ENCODE peak calls at places on chromosomes 12 and 14, in seven cellular contexts. X is pancreas; Z is heart left ventricle; I is tibial nerve; E is body of pancreas; D is transverse colon; H is CD8-positive, alpha-beta T cell. Y is an unnamed sample. For H3K27me3 and H3K4me1, the result is how much of the 10 kb centered on the place peaks cover.

GRCh38 chr12:96487214-96487613 is 2.2 kb upstream of the CFAP54 start:
- DNase-seq in X (no peak), H (no peak), Z (no peak), I (no peak), E (no peak), D (no peak), Y (no peak)

GRCh38 chr12:6613776-6614512 is 6.8 kb upstream of the CHD4 start:
- DNase-seq in I (peak), Z (peak), E (peak), D (peak), H (no peak), X (peak), Y (peak)

GRCh38 chr14:75926431-75926830 is 55.4 kb downstream of the TGFB3 start:
- DNase-seq in D (no peak), X (no peak), I (no peak), E (no peak), H (no peak), Z (no peak), Y (no peak)

GRCh38 chr12:4172999-4173398 is 100.6 kb upstream of the CCND2 start:
- DNase-seq in H (no peak), E (no peak), X (no peak), D (no peak), I (no peak), Z (no peak), Y (no peak)

GRCh38 chr12:6363330-6364036 is 11.9 kb downstream of the SCNN1A start:
- DNase-seq in D (peak), X (peak), I (peak), Z (peak), E (peak), H (peak), Y (peak)

GRCh38 chr12:14396071-14396470 is 30.6 kb downstream of the ATF7IP start:
- DNase-seq in I (no peak), X (no peak), Z (no peak), E (no peak), D (no peak), H (no peak), Y (no peak)

GRCh38 chr14:49933128-49933527 is 40.2 kb downstream of the ARF6 start:
- DNase-seq in I (no peak), X (no peak), H (no peak), E (no peak), Z (no peak), D (no peak), Y (no peak)

GRCh38 chr14:72554994-72555608 is 338.8 kb downstream of the DPF3 start:
- DNase-seq in H (no peak), E (no peak), I (no peak), X (no peak), Z (no peak), D (no peak), Y (no peak)

GRCh38 chr12:121697093-121697698 is 15.4 kb upstream of the TMEM120B start:
- DNase-seq in I (no peak), D (no peak), X (no peak), Z (no peak), E (peak), H (no peak), Y (no peak)

GRCh38 chr14:99800781-99801180 is 7.6 kb downstream of the EML1 start:
- DNase-seq in E (no peak), X (no peak), D (no peak), H (no peak), I (no peak), Z (no peak), Y (no peak)

GRCh38 chr12:13982010-13982409 is 608 bp upstream of the GRIN2B start:
- DNase-seq in I (no peak), H (no peak), X (no peak), Z (no peak), E (no peak), D (peak), Y (no peak)

GRCh38 chr12:32053881-32054624 is 52.6 kb upstream of the BICD1 start:
- DNase-seq in D (no peak), Z (no peak), E (no peak), X (no peak), I (no peak), H (no peak), Y (no peak)

GRCh38 chr14:55133416-55133815 is 4.4 kb downstream of the LGALS3 start:
- DNase-seq in I (no peak), Z (no peak), X (no peak), H (no peak), D (no peak), E (no peak), Y (no peak)

GRCh38 chr12:121781751-121782615 is 11.5 kb downstream of the RHOF start:
- DNase-seq in E (no peak), D (no peak), I (no peak), Z (no peak), X (no peak), H (no peak), Y (no peak)

GRCh38 chr14:52793061-52793460 is 1.7 kb upstream of the GNPNAT1 start:
- DNase-seq in H (no peak), Z (no peak), E (no peak), X (no peak), I (no peak), D (no peak), Y (no peak)

GRCh38 chr12:113299619-113300237 is 35.2 kb downstream of the SLC8B1 start:
- DNase-seq in E (peak), X (peak), D (peak), I (no peak), Z (peak), H (no peak), Y (no peak)

GRCh38 chr12:48993787-48994186 is 5.4 kb downstream of the DDN start:
- DNase-seq in D (no peak), E (no peak), I (no peak), Z (no peak), X (no peak), H (no peak), Y (no peak)

GRCh38 chr12:48995061-48995879 is 3.9 kb downstream of the DDN start:
- DNase-seq in Z (peak), H (no peak), X (peak), I (peak), D (peak), E (peak), Y (no peak)

GRCh38 chr12:48994224-48995060 is 4.7 kb downstream of the DDN start:
- DNase-seq in E (no peak), X (no peak), I (no peak), D (no peak), Z (no peak), H (no peak), Y (no peak)

GRCh38 chr12:48988030-48988649 is 10.0 kb downstream of the WNT1 start:
- DNase-seq in D (peak), H (no peak), I (peak), Z (no peak), E (peak), X (no peak), Y (peak)

DNA sequence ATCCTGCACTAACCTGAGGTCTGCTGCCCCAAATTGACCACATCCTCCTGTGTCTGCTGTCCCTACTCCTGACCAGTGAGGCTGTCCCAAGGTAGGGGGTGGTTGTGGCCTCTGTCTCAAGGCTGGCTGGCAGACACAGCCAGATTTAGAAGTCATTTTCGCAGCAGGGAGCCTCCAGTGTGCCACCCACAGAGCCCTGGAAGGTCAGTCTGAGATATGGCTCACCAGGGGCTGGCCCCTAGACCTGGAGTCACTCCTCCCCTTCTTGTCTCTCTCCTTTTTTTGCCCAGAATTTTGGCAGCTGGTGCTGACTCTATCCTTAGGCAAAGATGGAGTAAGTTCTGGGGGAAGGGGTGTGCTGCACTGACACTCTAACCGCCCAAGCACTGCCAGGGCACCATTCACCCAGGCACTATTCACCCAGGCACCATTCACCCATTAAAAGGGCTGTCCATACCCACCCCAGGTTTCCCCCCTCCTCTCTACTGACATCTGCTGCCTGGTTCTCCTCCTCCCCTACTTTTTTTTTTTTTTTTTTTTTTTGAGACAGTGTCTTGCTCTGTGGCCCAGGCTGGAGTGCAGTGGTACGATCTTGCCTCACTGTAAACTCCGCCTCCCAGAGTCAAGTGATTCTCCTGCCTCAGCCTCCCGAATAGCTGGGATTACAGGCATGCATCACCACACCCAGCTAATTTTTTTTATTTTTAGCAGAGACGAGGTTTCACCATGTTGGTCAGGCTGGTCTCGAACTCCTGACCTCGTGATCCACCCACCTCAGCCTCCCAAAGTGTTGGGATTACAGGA is 7.7 kb downstream of the DDN start:
- DNase-seq in H (no peak), D (no peak), Z (no peak), E (no peak), I (no peak), X (no peak), Y (no peak)
- H3K27me3 ChIP-seq in H (under half), D (half or more), Z (under half), E (under half), I (half or more), X (under half), Y (under half)

GRCh38 chr12:68623059-68623458 is 12.4 kb downstream of the RAP1B start:
- DNase-seq in X (no peak), Z (no peak), D (no peak), H (no peak), E (no peak), I (no peak), Y (no peak)
- H3K4me1 ChIP-seq in X (under half), Z (half or more), D (under half), H (half or more), E (under half), I (half or more), Y (under half)

GRCh38 chr12:125185311-125185739 is 120.1 kb downstream of the AACS start:
- DNase-seq in Z (no peak), E (no peak), X (no peak), I (no peak), D (no peak), H (no peak), Y (no peak)
- H3K4me3 ChIP-seq in Z (no peak), E (no peak), X (no peak), I (no peak), D (no peak), H (no peak), Y (no peak)

GRCh38 chr12:131613186-131613585 is 97.7 kb upstream of the SFSWAP start:
- DNase-seq in I (no peak), D (no peak), Z (no peak), X (no peak), E (no peak), H (no peak), Y (no peak)
- H3K27me3 ChIP-seq in I (under half), D (under half), Z (under half), X (under half), E (under half), H (under half), Y (under half)

GRCh38 chr14:101833045-101833444 is 71.5 kb downstream of the PPP2R5C start:
- DNase-seq in E (peak), H (no peak), Z (no peak), D (no peak), I (no peak), X (peak), Y (no peak)
- H3K4me1 ChIP-seq in E (under half), H (half or more), Z (half or more), D (under half), I (half or more), X (under half), Y (half or more)

DNA sequence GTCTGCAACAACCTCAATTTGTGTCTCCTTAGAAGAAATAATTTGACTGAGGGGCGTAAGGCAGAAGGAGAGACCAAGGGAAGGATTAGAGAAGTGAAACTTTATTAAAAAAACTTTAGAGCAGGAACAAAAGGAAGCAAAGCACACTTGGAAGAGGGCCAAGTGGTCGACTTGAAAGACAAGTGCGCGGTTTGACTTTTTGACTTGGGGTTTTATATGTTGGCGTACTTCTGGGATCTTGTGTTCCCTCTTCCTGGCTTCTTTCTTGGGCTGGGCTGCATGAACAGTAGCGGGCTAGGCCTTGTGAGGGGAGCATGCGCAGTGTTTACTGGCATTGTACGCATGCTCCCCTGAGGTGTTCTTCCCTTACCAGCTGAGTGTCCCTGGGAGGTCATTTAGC is 369.3 kb upstream of the DCN start:
- DNase-seq in Z (no peak), X (no peak), H (no peak), D (peak), I (no peak), E (peak), Y (no peak)
- H3K4me3 ChIP-seq in Z (no peak), X (no peak), H (no peak), D (no peak), I (no peak), E (no peak), Y (no peak)

GRCh38 chr12:2051700-2052625 is 824 bp upstream of the CACNA1C start:
- DNase-seq in H (no peak), E (no peak), D (no peak), Z (no peak), I (no peak), X (no peak), Y (no peak)
- H3K27me3 ChIP-seq in H (under half), E (under half), D (half or more), Z (under half), I (under half), X (under half), Y (under half)

Y was measured in effector memory CD4-positive, alpha-beta T cell.